ENCODE peak calls at places on chromosomes 3 and 15, in four cellular contexts. One of them, this sample, is unnamed.

GRCh38 chr3:41598804-41599481 is 363.0 kb downstream of the ULK4 start:
- DNase-seq in fibroblast of the aortic adventitia: peak
- DNase-seq in ascending aorta: no peak
- DNase-seq in Panc1: no peak
- DNase-seq in this sample: peak

GRCh38 chr15:55494927-55495326 is 13.1 kb downstream of the DNAAF4 start:
- DNase-seq in fibroblast of the aortic adventitia: no peak
- DNase-seq in ascending aorta: no peak
- DNase-seq in Panc1: no peak
- DNase-seq in this sample: peak

GRCh38 chr3:108608750-108609149 is 19.2 kb downstream of the DZIP3 start:
- DNase-seq in fibroblast of the aortic adventitia: no peak
- DNase-seq in ascending aorta: no peak
- DNase-seq in Panc1: no peak
- DNase-seq in this sample: no peak

GRCh38 chr3:122132949-122133540 is 50.4 kb upstream of the CASR start:
- DNase-seq in fibroblast of the aortic adventitia: no peak
- DNase-seq in ascending aorta: no peak
- DNase-seq in Panc1: no peak
- DNase-seq in this sample: no peak

GRCh38 chr3:46440531-46441294 is 24.0 kb downstream of the LTF start:
- DNase-seq in fibroblast of the aortic adventitia: no peak
- DNase-seq in ascending aorta: no peak
- DNase-seq in Panc1: no peak
- DNase-seq in this sample: no peak

GRCh38 chr3:171384101-171384891 is 75.9 kb downstream of the TNIK start:
- DNase-seq in fibroblast of the aortic adventitia: peak
- DNase-seq in ascending aorta: no peak
- DNase-seq in Panc1: no peak
- DNase-seq in this sample: peak

GRCh38 chr3:32335365-32336122 is 56.1 kb upstream of the CMTM7 start:
- DNase-seq in fibroblast of the aortic adventitia: no peak
- DNase-seq in ascending aorta: no peak
- DNase-seq in Panc1: no peak
- DNase-seq in this sample: no peak

GRCh38 chr3:66606868-66607267 is 106.0 kb upstream of the LRIG1 start:
- DNase-seq in fibroblast of the aortic adventitia: no peak
- DNase-seq in ascending aorta: no peak
- DNase-seq in Panc1: no peak
- DNase-seq in this sample: no peak

GRCh38 chr3:24272875-24273274 is 221.8 kb downstream of the THRB start:
- DNase-seq in fibroblast of the aortic adventitia: no peak
- DNase-seq in ascending aorta: no peak
- DNase-seq in Panc1: no peak
- DNase-seq in this sample: no peak

GRCh38 chr3:7787871-7788828 is 713.5 kb upstream of the LMCD1 start:
- DNase-seq in fibroblast of the aortic adventitia: no peak
- DNase-seq in ascending aorta: no peak
- DNase-seq in Panc1: no peak
- DNase-seq in this sample: peak

GRCh38 chr3:52441122-52441771 is 3.7 kb downstream of the SEMA3G start:
- DNase-seq in fibroblast of the aortic adventitia: no peak
- DNase-seq in ascending aorta: no peak
- DNase-seq in Panc1: no peak
- DNase-seq in this sample: no peak

GRCh38 chr3:60086811-60087210 is 1037.0 kb upstream of the CFAP20DC start:
- DNase-seq in fibroblast of the aortic adventitia: no peak
- DNase-seq in ascending aorta: no peak
- DNase-seq in Panc1: no peak
- DNase-seq in this sample: peak

GRCh38 chr3:141682007-141682406 is 56.1 kb upstream of the RNF7 start:
- DNase-seq in fibroblast of the aortic adventitia: no peak
- DNase-seq in ascending aorta: no peak
- DNase-seq in Panc1: no peak
- DNase-seq in this sample: no peak

GRCh38 chr15:100602822-100603393 is 519 bp downstream of the ASB7 start:
- DNase-seq in fibroblast of the aortic adventitia: no peak
- DNase-seq in ascending aorta: no peak
- DNase-seq in Panc1: no peak
- DNase-seq in this sample: peak

GRCh38 chr3:86923071-86923476 is 67.9 kb downstream of the VGLL3 start:
- DNase-seq in fibroblast of the aortic adventitia: peak
- DNase-seq in ascending aorta: no peak
- DNase-seq in Panc1: no peak
- DNase-seq in this sample: peak

GRCh38 chr3:180059351-180059750 is 22.6 kb upstream of the PEX5L start:
- DNase-seq in fibroblast of the aortic adventitia: peak
- DNase-seq in ascending aorta: no peak
- DNase-seq in Panc1: no peak
- DNase-seq in this sample: no peak

GRCh38 chr15:70584838-70585706 is 178.3 kb downstream of the UACA start:
- DNase-seq in fibroblast of the aortic adventitia: no peak
- DNase-seq in ascending aorta: no peak
- DNase-seq in Panc1: peak
- DNase-seq in this sample: peak

GRCh38 chr3:3531476-3531875 is 267.8 kb upstream of the LRRN1 start:
- DNase-seq in fibroblast of the aortic adventitia: no peak
- DNase-seq in ascending aorta: no peak
- DNase-seq in Panc1: no peak
- DNase-seq in this sample: no peak

GRCh38 chr3:66588340-66588847 is 87.6 kb upstream of the LRIG1 start:
- DNase-seq in fibroblast of the aortic adventitia: peak
- DNase-seq in ascending aorta: no peak
- DNase-seq in Panc1: no peak
- DNase-seq in this sample: peak

GRCh38 chr15:29678504-29679034 is 143.7 kb downstream of the TJP1 start:
- DNase-seq in fibroblast of the aortic adventitia: no peak
- DNase-seq in ascending aorta: no peak
- DNase-seq in Panc1: no peak
- DNase-seq in this sample: no peak

GRCh38 chr3:159786489-159787181 is 202.0 kb upstream of the IL12A start:
- DNase-seq in fibroblast of the aortic adventitia: no peak
- DNase-seq in ascending aorta: no peak
- DNase-seq in Panc1: no peak
- DNase-seq in this sample: no peak

GRCh38 chr3:46667061-46667621 is 26.3 kb downstream of the ALS2CL start:
- DNase-seq in fibroblast of the aortic adventitia: no peak
- DNase-seq in ascending aorta: peak
- DNase-seq in Panc1: no peak
- DNase-seq in this sample: no peak

GRCh38 chr15:40867200-40867599 is 6.8 kb downstream of the RHOV start:
- DNase-seq in fibroblast of the aortic adventitia: no peak
- DNase-seq in ascending aorta: no peak
- DNase-seq in Panc1: no peak
- DNase-seq in this sample: no peak

GRCh38 chr3:59555593-59556315 is 505.9 kb upstream of the CFAP20DC start:
- DNase-seq in fibroblast of the aortic adventitia: peak
- DNase-seq in ascending aorta: no peak
- DNase-seq in Panc1: no peak
- DNase-seq in this sample: peak

GRCh38 chr3:113783463-113783862 is 36.6 kb downstream of the ATP6V1A start:
- DNase-seq in fibroblast of the aortic adventitia: peak
- DNase-seq in ascending aorta: no peak
- DNase-seq in Panc1: no peak
- DNase-seq in this sample: peak

GRCh38 chr15:35912196-35912595 is 366.2 kb upstream of the DPH6 start:
- DNase-seq in fibroblast of the aortic adventitia: peak
- DNase-seq in ascending aorta: no peak
- DNase-seq in Panc1: no peak
- DNase-seq in this sample: peak

GRCh38 chr3:128343287-128344045 is 123.2 kb downstream of the DNAJB8 start:
- DNase-seq in fibroblast of the aortic adventitia: peak
- DNase-seq in ascending aorta: no peak
- DNase-seq in Panc1: peak
- DNase-seq in this sample: peak

GRCh38 chr15:60138397-60138968 is 134.4 kb downstream of the FOXB1 start:
- DNase-seq in fibroblast of the aortic adventitia: no peak
- DNase-seq in ascending aorta: no peak
- DNase-seq in Panc1: no peak
- DNase-seq in this sample: no peak

GRCh38 chr3:189157232-189158007 is 14.4 kb upstream of the TPRG1 start:
- DNase-seq in fibroblast of the aortic adventitia: no peak
- DNase-seq in ascending aorta: no peak
- DNase-seq in Panc1: no peak
- DNase-seq in this sample: no peak

GRCh38 chr3:38283810-38284775 is 2.0 kb downstream of the SLC22A14 start:
- DNase-seq in fibroblast of the aortic adventitia: peak
- DNase-seq in ascending aorta: no peak
- DNase-seq in Panc1: no peak
- DNase-seq in this sample: peak

GRCh38 chr3:60582285-60582684 is 669.0 kb downstream of the FHIT start:
- DNase-seq in fibroblast of the aortic adventitia: peak
- DNase-seq in ascending aorta: no peak
- DNase-seq in Panc1: no peak
- DNase-seq in this sample: peak

GRCh38 chr15:40282144-40282869 is 557 bp downstream of the ANKRD63 start:
- DNase-seq in fibroblast of the aortic adventitia: no peak
- DNase-seq in ascending aorta: no peak
- DNase-seq in Panc1: no peak
- DNase-seq in this sample: no peak

GRCh38 chr3:129604223-129604941 is 2.1 kb downstream of the PLXND1 start:
- DNase-seq in fibroblast of the aortic adventitia: no peak
- DNase-seq in ascending aorta: no peak
- DNase-seq in Panc1: no peak
- DNase-seq in this sample: no peak
- H3K4me3 ChIP-seq in fibroblast of the aortic adventitia: peak
- H3K4me3 ChIP-seq in ascending aorta: peak
- H3K4me3 ChIP-seq in Panc1: peak
- H3K4me3 ChIP-seq in this sample: peak

DNA sequence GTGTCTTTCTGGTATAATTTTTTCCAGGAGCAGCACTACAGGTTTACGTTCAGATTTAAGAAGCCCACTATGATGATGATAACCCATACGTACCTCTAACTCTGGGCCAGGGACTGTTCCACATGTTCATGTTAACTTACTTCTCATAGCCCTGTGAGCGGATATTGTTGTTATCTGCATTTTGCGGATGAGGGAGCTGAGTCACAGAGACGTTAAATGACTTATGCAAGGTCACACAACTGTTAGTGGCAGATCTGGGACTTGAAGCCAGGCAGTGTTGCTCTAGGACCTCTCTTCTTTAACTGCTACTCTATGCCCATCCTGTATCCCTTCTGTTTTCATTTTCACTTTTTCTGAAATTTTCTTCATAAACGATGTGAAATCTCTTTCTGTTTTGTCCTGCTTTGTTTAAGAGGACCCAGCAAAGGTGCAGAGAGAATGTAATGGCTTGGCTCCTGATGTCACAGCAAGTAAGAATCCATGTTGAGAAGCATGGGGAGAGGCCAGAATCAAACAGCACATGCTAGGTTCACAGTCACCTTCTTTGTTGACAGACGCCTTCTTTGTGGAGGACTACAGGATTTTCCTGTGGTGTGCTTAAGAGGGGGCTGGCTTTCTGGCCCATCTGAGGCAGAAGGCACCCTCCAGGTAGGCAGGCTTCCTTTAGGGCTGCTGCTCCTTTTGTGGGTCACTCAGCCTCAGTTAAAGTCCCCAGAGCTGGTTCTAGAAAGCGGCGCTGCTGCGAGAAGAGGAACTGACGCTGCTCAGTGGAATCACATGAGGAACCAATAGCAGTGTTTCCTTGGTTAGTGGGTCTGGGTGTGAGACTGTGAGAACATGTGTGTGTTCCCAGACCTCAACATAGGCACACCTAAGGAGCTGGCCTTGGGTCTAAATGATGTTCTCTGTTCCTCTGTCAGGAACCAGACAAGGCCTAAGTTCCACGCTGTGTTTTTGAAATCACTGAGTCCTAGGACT is 121.6 kb downstream of the TMEM108 start:
- DNase-seq in fibroblast of the aortic adventitia: no peak
- DNase-seq in ascending aorta: no peak
- DNase-seq in Panc1: no peak
- DNase-seq in this sample: no peak
- TF ChIP-seq CTCF in fibroblast of the aortic adventitia: no peak
- TF ChIP-seq CTCF in ascending aorta: no peak
- TF ChIP-seq CTCF in Panc1: no peak
- TF ChIP-seq CTCF in this sample: no peak

DNA sequence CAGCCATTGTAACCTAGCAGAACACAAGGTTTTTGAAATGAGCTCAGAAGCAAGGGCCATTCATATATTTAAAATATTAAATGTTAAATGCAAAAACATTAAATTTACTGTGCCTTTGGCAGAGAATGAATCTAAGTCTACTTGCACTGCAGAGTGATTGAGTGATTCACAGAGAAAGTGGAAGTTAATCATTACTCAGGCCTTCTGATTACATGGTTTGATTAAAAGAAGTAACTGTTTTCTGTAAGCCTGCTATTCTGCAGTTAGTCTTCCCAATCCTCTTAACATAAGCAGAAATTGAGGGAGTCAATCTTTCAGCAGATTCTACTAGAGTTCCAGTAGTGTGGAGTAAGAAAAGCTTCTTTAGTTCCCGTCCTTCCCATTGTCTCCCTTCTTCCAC is 1.5 kb downstream of the NLGN1 start:
- DNase-seq in fibroblast of the aortic adventitia: no peak
- DNase-seq in ascending aorta: no peak
- DNase-seq in Panc1: no peak
- DNase-seq in this sample: no peak
- H3K4me3 ChIP-seq in fibroblast of the aortic adventitia: no peak
- H3K4me3 ChIP-seq in ascending aorta: peak
- H3K4me3 ChIP-seq in Panc1: no peak
- H3K4me3 ChIP-seq in this sample: no peak

DNA sequence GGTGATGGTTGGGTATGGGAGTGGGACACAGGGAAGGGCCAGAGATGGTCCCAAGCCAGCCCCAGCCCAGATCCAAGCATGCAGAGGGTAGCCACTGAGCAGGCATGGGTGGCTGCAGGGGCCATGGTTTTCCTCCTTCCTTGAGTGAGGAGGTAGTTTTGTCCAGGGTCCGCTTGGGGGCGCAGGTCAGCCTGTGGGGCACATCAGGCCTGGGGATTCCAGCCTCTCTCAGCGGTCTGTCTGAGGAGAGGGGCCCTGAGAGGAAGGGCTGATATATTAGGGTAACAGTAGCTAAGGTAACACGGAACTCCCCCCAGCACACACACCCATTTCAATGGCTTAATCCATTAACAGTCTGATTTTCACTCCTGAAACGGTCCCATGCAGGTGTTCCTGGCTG is 22.7 kb upstream of the LCTL start:
- DNase-seq in fibroblast of the aortic adventitia: no peak
- DNase-seq in ascending aorta: no peak
- DNase-seq in Panc1: no peak
- DNase-seq in this sample: no peak
- TF ChIP-seq CTCF in fibroblast of the aortic adventitia: no peak
- TF ChIP-seq CTCF in ascending aorta: no peak
- TF ChIP-seq CTCF in Panc1: no peak
- TF ChIP-seq CTCF in this sample: peak

This sample was measured in choroid plexus epithelial cell.